ENCODE peak calls at places on chromosomes 16 and 17, in five cellular contexts. O is dorsolateral prefrontal cortex, Y is mesothelial cell of epicardium, L is amniotic stem cell, S is Kasumi-1. H is an unnamed sample.

GRCh38 chr17:7867881-7868329 is 10.1 kb downstream of the CYB5D1 start:
- DNase-seq in O (no peak), Y (no peak), L (no peak), S (peak; percentile 73), H (no peak)

GRCh38 chr16:49608095-49608494 is 234.5 kb downstream of the C16orf78 start:
- DNase-seq in O (no peak), Y (peak; percentile 37), L (no peak), S (no peak), H (no peak)

GRCh38 chr16:31052131-31052530 is 18.8 kb downstream of the STX4 start:
- DNase-seq in O (no peak), Y (no peak), L (peak; percentile 85), S (no peak), H (no peak)

GRCh38 chr16:54882556-54882955 is 48.1 kb upstream of the IRX5 start:
- DNase-seq in O (no peak), Y (no peak), L (no peak), S (no peak), H (no peak)

GRCh38 chr17:14432058-14432457 is 131.2 kb downstream of the HS3ST3B1 start:
- DNase-seq in O (no peak), Y (no peak), L (no peak), S (no peak), H (no peak)

GRCh38 chr17:48052956-48053757 is 5.0 kb downstream of the NFE2L1 start:
- DNase-seq in O (peak; percentile 69), Y (no peak), L (no peak), S (peak; percentile 46), H (peak; percentile 86)

GRCh38 chr17:19321481-19322128 is 40.9 kb downstream of the B9D1 start:
- DNase-seq in O (peak; percentile 38), Y (no peak), L (no peak), S (no peak), H (no peak)

GRCh38 chr17:66625321-66625767 is 209.6 kb upstream of the CACNG5 start:
- DNase-seq in O (no peak), Y (no peak), L (no peak), S (peak; percentile 97), H (no peak)

GRCh38 chr17:65556910-65557348 is 4.5 kb downstream of the AXIN2 start:
- DNase-seq in O (no peak), Y (no peak), L (no peak), S (no peak), H (no peak)

GRCh38 chr17:38797828-38798227 is 1.5 kb downstream of the PIP4K2B start:
- DNase-seq in O (no peak), Y (no peak), L (no peak), S (no peak), H (no peak)

GRCh38 chr16:23863511-23864422 is 28.0 kb downstream of the PRKCB start:
- DNase-seq in O (no peak), Y (no peak), L (no peak), S (peak; percentile 90), H (no peak)

GRCh38 chr16:85505794-85506339 is 107.3 kb upstream of the GSE1 start:
- DNase-seq in O (no peak), Y (no peak), L (no peak), S (no peak), H (no peak)

GRCh38 chr16:19840524-19841110 is 44.0 kb downstream of the GPRC5B start:
- DNase-seq in O (no peak), Y (no peak), L (no peak), S (no peak), H (no peak)

GRCh38 chr16:86854895-86855294 is 276.5 kb downstream of the FOXL1 start:
- DNase-seq in O (no peak), Y (no peak), L (no peak), S (no peak), H (no peak)

GRCh38 chr17:77451894-77452852 is 311.4 kb downstream of the SEC14L1 start:
- DNase-seq in O (peak; percentile 82), Y (peak; percentile 79), L (peak; percentile 63), S (peak; percentile 6), H (no peak)

GRCh38 chr16:17396762-17397498 is 73.8 kb downstream of the XYLT1 start:
- DNase-seq in O (no peak), Y (no peak), L (no peak), S (no peak), H (no peak)

GRCh38 chr16:49542391-49542891 is 168.8 kb downstream of the C16orf78 start:
- DNase-seq in O (no peak), Y (no peak), L (no peak), S (no peak), H (no peak)

GRCh38 chr16:56481468-56482112 is 30.2 kb downstream of the OGFOD1 start:
- DNase-seq in O (no peak), Y (no peak), L (no peak), S (no peak), H (peak; percentile 18)

GRCh38 chr17:66123163-66123562 is 68.8 kb downstream of the CEP112 start:
- DNase-seq in O (no peak), Y (no peak), L (no peak), S (no peak), H (no peak)

GRCh38 chr16:85637061-85637807 is 24.1 kb downstream of the GSE1 start:
- DNase-seq in O (no peak), Y (no peak), L (no peak), S (no peak), H (no peak)

GRCh38 chr17:77843878-77844260 is 114.6 kb upstream of the TNRC6C start:
- DNase-seq in O (no peak), Y (no peak), L (no peak), S (no peak), H (no peak)

GRCh38 chr17:37802061-37802460 is 57.2 kb upstream of the HNF1B start:
- DNase-seq in O (no peak), Y (no peak), L (no peak), S (no peak), H (no peak)

GRCh38 chr17:42190491-42191180 is 3.7 kb downstream of the GHDC start:
- DNase-seq in O (no peak), Y (no peak), L (no peak), S (no peak), H (no peak)

GRCh38 chr17:17156107-17156506 is 50.0 kb downstream of the PLD6 start:
- DNase-seq in O (no peak), Y (no peak), L (no peak), S (no peak), H (no peak)

GRCh38 chr17:40315678-40316570 is 6.9 kb downstream of the RARA start:
- DNase-seq in O (peak; percentile 31), Y (no peak), L (no peak), S (peak; percentile 67), H (no peak)

GRCh38 chr17:44628234-44629188 is 27.8 kb upstream of the MEIOC start:
- DNase-seq in O (peak; percentile 49), Y (no peak), L (no peak), S (no peak), H (no peak)

GRCh38 chr17:44916781-44917241 is 1.5 kb upstream of the GFAP start:
- DNase-seq in O (peak; percentile 74), Y (no peak), L (no peak), S (no peak), H (no peak)